ENCODE peak calls at places on chromosome 6, in five cellular contexts. T, Y, A, I and V are unnamed samples.

GRCh38 chr6:144377586-144377985 is 92.5 kb downstream of the UTRN start:
- DNase-seq in T (no peak), Y (no peak), A (no peak), I (peak), V (no peak)

GRCh38 chr6:37052027-37052628 is 46.7 kb downstream of the FGD2 start:
- DNase-seq in T (no peak), Y (peak), A (no peak), I (no peak), V (no peak)

GRCh38 chr6:81752969-81753708 is 658 bp upstream of the TENT5A start:
- DNase-seq in T (peak), Y (peak), A (peak), I (peak), V (peak)

GRCh38 chr6:41652876-41653641 is 14.8 kb downstream of the MDFI start:
- DNase-seq in T (no peak), Y (peak), A (no peak), I (no peak), V (no peak)

GRCh38 chr6:5261545-5262109 is 314 bp downstream of the FARS2 start:
- DNase-seq in T (no peak), Y (no peak), A (no peak), I (no peak), V (no peak)

GRCh38 chr6:150211700-150212615 is 69.1 kb downstream of the PPP1R14C start:
- DNase-seq in T (peak), Y (no peak), A (peak), I (peak), V (no peak)

GRCh38 chr6:13395272-13396237 is 67.2 kb upstream of the TBC1D7 start:
- DNase-seq in T (peak), Y (no peak), A (no peak), I (peak), V (no peak)

GRCh38 chr6:37809144-37809543 is 10.4 kb upstream of the ZFAND3 start:
- DNase-seq in T (no peak), Y (no peak), A (no peak), I (peak), V (no peak)

GRCh38 chr6:128531696-128532095 is 11.3 kb upstream of the PTPRK start:
- DNase-seq in T (no peak), Y (no peak), A (no peak), I (no peak), V (no peak)

GRCh38 chr6:160900031-160900430 is 91.5 kb upstream of the MAP3K4 start:
- DNase-seq in T (no peak), Y (no peak), A (no peak), I (no peak), V (no peak)

GRCh38 chr6:80466981-80467380 is 360.5 kb downstream of the BCKDHB start:
- DNase-seq in T (no peak), Y (no peak), A (no peak), I (no peak), V (no peak)

GRCh38 chr6:31180500-31180899 is 10.0 kb upstream of the POU5F1 start:
- DNase-seq in T (no peak), Y (peak), A (no peak), I (peak), V (no peak)

GRCh38 chr6:113642714-113643442 is 214.3 kb upstream of the MARCKS start:
- DNase-seq in T (no peak), Y (no peak), A (no peak), I (no peak), V (no peak)

GRCh38 chr6:47420394-47421371 is 56.9 kb upstream of the CD2AP start:
- DNase-seq in T (no peak), Y (no peak), A (no peak), I (no peak), V (no peak)

GRCh38 chr6:128720891-128721290 is 162.0 kb upstream of the LAMA2 start:
- DNase-seq in T (no peak), Y (no peak), A (no peak), I (no peak), V (no peak)

GRCh38 chr6:139108378-139108777 is 26.5 kb upstream of the HECA start:
- DNase-seq in T (no peak), Y (no peak), A (no peak), I (no peak), V (no peak)

GRCh38 chr6:139107051-139107450 is 27.8 kb upstream of the HECA start:
- DNase-seq in T (no peak), Y (no peak), A (no peak), I (no peak), V (no peak)

GRCh38 chr6:139112146-139112545 is 22.7 kb upstream of the HECA start:
- DNase-seq in T (no peak), Y (no peak), A (no peak), I (no peak), V (no peak)

GRCh38 chr6:139112561-139112960 is 22.3 kb upstream of the HECA start:
- DNase-seq in T (no peak), Y (no peak), A (no peak), I (no peak), V (no peak)

GRCh38 chr6:139109558-139109957 is 25.3 kb upstream of the HECA start:
- DNase-seq in T (no peak), Y (no peak), A (no peak), I (peak), V (no peak)
- TF ChIP-seq CTCF in T (peak), Y (no peak), A (no peak), I (peak), V (peak)

GRCh38 chr6:157381631-157382621 is 936 bp downstream of the ZDHHC14 start:
- DNase-seq in T (peak), Y (peak), A (peak), I (peak), V (no peak)
- TF ChIP-seq CTCF in T (peak), Y (no peak), A (no peak), I (no peak), V (peak)

DNA sequence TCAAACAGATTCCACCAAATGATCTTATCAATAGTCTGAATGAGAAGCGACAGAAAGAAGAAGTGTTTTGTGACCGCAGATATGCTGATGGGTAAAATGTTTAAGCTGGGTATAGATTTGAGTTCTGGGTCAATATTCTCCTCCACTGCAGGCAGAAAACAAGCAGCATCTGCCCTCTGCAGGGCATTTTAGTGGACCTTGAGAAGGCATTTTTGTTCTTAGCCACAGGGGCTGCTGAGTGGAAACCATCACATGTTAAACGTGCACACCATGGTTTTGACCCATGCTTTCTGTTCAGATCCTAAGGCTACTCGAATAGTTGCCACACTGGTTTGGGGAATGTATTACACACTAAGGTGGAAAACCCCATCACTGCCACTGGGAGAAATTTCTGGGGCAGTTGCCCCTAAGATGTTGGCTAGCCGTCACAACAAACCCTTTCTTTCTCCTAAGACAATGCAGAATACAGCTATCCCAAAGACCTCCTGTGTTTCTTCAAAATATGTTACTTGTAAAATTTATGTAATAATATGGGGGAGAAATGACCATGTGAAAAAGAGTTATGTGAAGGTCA is 5.5 kb downstream of the POU3F2 start:
- DNase-seq in T (no peak), Y (no peak), A (no peak), I (peak), V (no peak)
- TF ChIP-seq CTCF in T (no peak), Y (no peak), A (no peak), I (peak), V (peak)

GRCh38 chr6:3413612-3414011 is 43.2 kb downstream of the SLC22A23 start:
- DNase-seq in T (no peak), Y (no peak), A (peak), I (no peak), V (no peak)

GRCh38 chr6:3414704-3415453 is 42.0 kb downstream of the SLC22A23 start:
- DNase-seq in T (no peak), Y (no peak), A (peak), I (no peak), V (no peak)

GRCh38 chr6:3417473-3417872 is 39.4 kb downstream of the SLC22A23 start:
- DNase-seq in T (no peak), Y (no peak), A (peak), I (no peak), V (no peak)

GRCh38 chr6:3412779-3413500 is 43.9 kb downstream of the SLC22A23 start:
- DNase-seq in T (no peak), Y (no peak), A (peak), I (no peak), V (no peak)

GRCh38 chr6:3415490-3415889 is 41.4 kb downstream of the SLC22A23 start:
- DNase-seq in T (no peak), Y (no peak), A (peak), I (no peak), V (no peak)
- TF ChIP-seq CTCF in T (no peak), Y (no peak), A (no peak), I (no peak), V (no peak)

GRCh38 chr6:137875606-137876005 is 8.5 kb downstream of the TNFAIP3 start:
- DNase-seq in T (no peak), Y (no peak), A (no peak), I (no peak), V (no peak)

GRCh38 chr6:137873273-137873762 is 6.3 kb downstream of the TNFAIP3 start:
- DNase-seq in T (peak), Y (no peak), A (no peak), I (peak), V (no peak)

GRCh38 chr6:137872071-137872470 is 5.0 kb downstream of the TNFAIP3 start:
- DNase-seq in T (no peak), Y (no peak), A (no peak), I (peak), V (no peak)

GRCh38 chr6:137876547-137876946 is 9.5 kb downstream of the TNFAIP3 start:
- DNase-seq in T (no peak), Y (no peak), A (no peak), I (no peak), V (no peak)

GRCh38 chr6:137874204-137875001 is 7.3 kb downstream of the TNFAIP3 start:
- DNase-seq in T (no peak), Y (no peak), A (no peak), I (no peak), V (no peak)
- TF ChIP-seq CTCF in T (no peak), Y (no peak), A (no peak), I (no peak), V (no peak)